ENCODE peak calls at places on chromosomes 4 and X, in six cellular contexts. B, X, J, I, R and S are unnamed samples.
A peak's percentile ranks its signal among the peaks of the same experiment; 100 is the strongest.

GRCh38 chr4:27008693-27009092 is 148.1 kb downstream of the STIM2 start:
- DNase-seq in J (peak; percentile 19), I (no peak), R (no peak), X (no peak), B (no peak), S (no peak)

GRCh38 chrX:153775631-153776595 is 4.9 kb upstream of the SRPK3 start:
- DNase-seq in R (no peak), B (no peak), X (no peak), J (no peak), I (no peak), S (no peak)

GRCh38 chr4:113355550-113356371 is 306.3 kb downstream of the ANK2 start:
- DNase-seq in X (peak; percentile 39), B (no peak), R (peak; percentile 98), J (peak; percentile 97), I (peak; percentile 95), S (peak; percentile 83)

GRCh38 chrX:150355898-150356297 is 7.2 kb upstream of the MAMLD1 start:
- DNase-seq in B (no peak), X (no peak), I (no peak), R (no peak), J (no peak), S (no peak)

GRCh38 chr4:10099521-10100325 is 16.9 kb downstream of the WDR1 start:
- DNase-seq in X (no peak), I (no peak), B (peak; percentile 86), J (no peak), R (no peak), S (no peak)

GRCh38 chr4:113512880-113513279 is 248.7 kb downstream of the CAMK2D start:
- DNase-seq in I (no peak), R (no peak), J (no peak), B (no peak), X (no peak), S (no peak)

GRCh38 chr4:121212801-121213200 is 48.7 kb upstream of the TNIP3 start:
- DNase-seq in I (no peak), J (no peak), B (no peak), X (no peak), R (no peak), S (no peak)

GRCh38 chr4:134365852-134366251 is 164.3 kb upstream of the PABPC4L start:
- DNase-seq in J (no peak), R (peak; percentile 4), B (no peak), X (peak; percentile 35), I (no peak), S (peak; percentile 1)

GRCh38 chr4:183295711-183296110 is 24.4 kb downstream of the CLDN22 start:
- DNase-seq in I (no peak), X (no peak), R (peak; percentile 28), J (no peak), B (no peak), S (no peak)

GRCh38 chrX:150092549-150092948 is 154.3 kb upstream of the EOLA2 start:
- DNase-seq in I (no peak), X (no peak), J (no peak), R (no peak), B (no peak), S (no peak)

GRCh38 chrX:57121162-57121741 is at the start of gene SPIN2B:
- DNase-seq in X (peak; percentile 76), I (peak; percentile 76), B (peak; percentile 97), J (peak; percentile 79), R (peak; percentile 84), S (peak; percentile 71)

GRCh38 chrX:150899191-150899757 is 806 bp upstream of the CD99L2 start:
- DNase-seq in J (peak; percentile 76), R (peak; percentile 37), X (no peak), B (peak; percentile 44), I (peak; percentile 15), S (peak; percentile 28)

GRCh38 chr4:16056681-16057400 is 27.0 kb downstream of the PROM1 start:
- DNase-seq in X (no peak), R (no peak), I (no peak), J (no peak), B (peak; percentile 92), S (no peak)

GRCh38 chrX:3651272-3651671 is 62.2 kb downstream of the PRKX start:
- DNase-seq in I (peak; percentile 56), X (no peak), R (peak; percentile 15), J (no peak), B (peak; percentile 15), S (peak; percentile 58)

GRCh38 chr4:164847016-164847415 is 30.0 kb upstream of the APELA start:
- DNase-seq in B (no peak), I (no peak), R (no peak), J (no peak), X (no peak), S (no peak)

GRCh38 chrX:131201986-131202385 is 87.1 kb downstream of the IGSF1 start:
- DNase-seq in B (no peak), R (no peak), J (no peak), X (no peak), I (no peak), S (no peak)

GRCh38 chr4:96108146-96108545 is 268.3 kb downstream of the PDHA2 start:
- DNase-seq in R (no peak), B (no peak), I (no peak), J (no peak), X (no peak), S (no peak)

GRCh38 chr4:169267070-169267469 is 3.7 kb downstream of the SH3RF1 start:
- DNase-seq in B (no peak), R (no peak), I (no peak), X (peak; percentile 68), J (no peak), S (no peak)

GRCh38 chr4:2694691-2695090 is 61.4 kb downstream of the TNIP2 start:
- DNase-seq in R (peak; percentile 92), X (no peak), I (peak; percentile 23), B (no peak), J (no peak), S (peak; percentile 90)

GRCh38 chrX:134520860-134521390 is 61.0 kb downstream of the HPRT1 start:
- DNase-seq in I (peak; percentile 78), J (peak; percentile 40), B (peak; percentile 87), X (peak; percentile 66), R (peak; percentile 45), S (peak; percentile 81)

GRCh38 chr4:74962584-74962983 is 29.7 kb downstream of the PARM1 start:
- DNase-seq in R (no peak), J (no peak), X (no peak), B (no peak), I (no peak), S (no peak)

GRCh38 chr4:7295201-7295916 is 103.0 kb downstream of the SORCS2 start:
- DNase-seq in X (no peak), B (no peak), R (no peak), J (no peak), I (no peak), S (no peak)

GRCh38 chr4:187840814-187841213 is 154.8 kb upstream of the ZFP42 start:
- DNase-seq in R (peak; percentile 19), X (no peak), I (peak; percentile 48), J (no peak), B (peak; percentile 59), S (no peak)

GRCh38 chr4:39655866-39656265 is 17.2 kb upstream of the SMIM14 start:
- DNase-seq in X (no peak), B (no peak), J (no peak), R (no peak), I (peak; percentile 70), S (no peak)

GRCh38 chr4:70885174-70885573 is 17.0 kb upstream of the MOB1B start:
- DNase-seq in X (no peak), I (no peak), J (no peak), B (no peak), R (no peak), S (no peak)

GRCh38 chr4:146159384-146160058 is 16.0 kb upstream of the LSM6 start:
- DNase-seq in I (no peak), J (no peak), R (no peak), B (peak; percentile 38), X (no peak), S (no peak)

GRCh38 chr4:156642161-156642560 is 329.4 kb downstream of the PDGFC start:
- DNase-seq in J (no peak), I (peak; percentile 33), R (peak; percentile 0), B (no peak), X (no peak), S (no peak)

GRCh38 chr4:118729287-118730286 is 44.4 kb downstream of the METTL14 start:
- DNase-seq in B (no peak), I (peak; percentile 77), J (no peak), X (no peak), R (no peak), S (peak; percentile 95)

GRCh38 chr4:81754169-81754568 is 282.5 kb upstream of the RASGEF1B start:
- DNase-seq in I (no peak), B (no peak), J (no peak), X (no peak), R (no peak), S (no peak)

GRCh38 chr4:83644677-83645639 is 109.0 kb downstream of the GPAT3 start:
- DNase-seq in J (peak; percentile 45), X (no peak), B (peak; percentile 71), I (peak; percentile 76), R (peak; percentile 66), S (peak; percentile 85)